ENCODE peak calls at places on chromosomes 4 and X, in nine cellular contexts. A is lung; T is activated CD4-positive, CD25-positive, alpha-beta regulatory T cell treated with anti-CD3 and anti-CD28 coated beads, Interleukin-2, amount 50 U/mL, for 72 hours; B is effector memory CD8-positive, alpha-beta T cell; S is EH; L is NCI-H2081 treated with DMSO at 0.1 percent for 48 hours; Q is head of caudate nucleus; E is hypothalamus; N is NCI-H146. G is an unnamed sample.

GRCh38 chr4:139134403-139134802 is 42.6 kb downstream of the ELF2 start:
- DNase-seq in A (no peak), T (no peak), B (no peak), S (no peak), L (no peak), Q (no peak), E (no peak), N (no peak), G (no peak)

GRCh38 chr4:22490718-22491330 is 25.0 kb downstream of the ADGRA3 start:
- DNase-seq in A (no peak), T (no peak), B (no peak), S (no peak), L (no peak), Q (no peak), E (no peak), N (peak), G (no peak)

GRCh38 chr4:2858451-2859217 is 15.0 kb downstream of the ADD1 start:
- DNase-seq in A (no peak), T (no peak), B (no peak), S (peak), L (no peak), Q (no peak), E (no peak), N (no peak), G (no peak)

GRCh38 chr4:24840362-24840761 is 45.0 kb downstream of the SOD3 start:
- DNase-seq in A (no peak), T (no peak), B (no peak), S (no peak), L (no peak), Q (no peak), E (no peak), N (peak), G (no peak)

GRCh38 chrX:150313514-150313913 is 49.6 kb upstream of the MAMLD1 start:
- DNase-seq in A (no peak), T (no peak), B (no peak), S (no peak), L (no peak), Q (no peak), E (no peak), N (no peak), G (no peak)

GRCh38 chrX:134753185-134754008 is 95.1 kb upstream of the PLAC1 start:
- DNase-seq in A (no peak), T (no peak), B (no peak), S (peak), L (no peak), Q (no peak), E (no peak), N (peak), G (no peak)

GRCh38 chrX:10769696-10770619 is 149.6 kb upstream of the MID1 start:
- DNase-seq in A (no peak), T (no peak), B (no peak), S (peak), L (peak), Q (peak), E (no peak), N (peak), G (no peak)

GRCh38 chr4:1400861-1401408 is 5.3 kb downstream of the NKX1-1 start:
- DNase-seq in A (no peak), T (no peak), B (no peak), S (no peak), L (no peak), Q (no peak), E (no peak), N (no peak), G (peak)

GRCh38 chr4:82223715-82224114 is 150.1 kb downstream of the HNRNPD start:
- DNase-seq in A (no peak), T (no peak), B (no peak), S (no peak), L (no peak), Q (no peak), E (peak), N (no peak), G (no peak)

GRCh38 chr4:40576651-40577480 is 52.8 kb downstream of the RBM47 start:
- DNase-seq in A (peak), T (no peak), B (no peak), S (peak), L (no peak), Q (peak), E (peak), N (peak), G (peak)

GRCh38 chrX:39174761-39175417 is 373.6 kb downstream of the MID1IP1 start:
- DNase-seq in A (no peak), T (peak), B (peak), S (no peak), L (peak), Q (no peak), E (no peak), N (peak), G (no peak)

GRCh38 chrX:53678667-53679066 is 7.9 kb downstream of the HUWE1 start:
- DNase-seq in A (no peak), T (no peak), B (no peak), S (peak), L (no peak), Q (no peak), E (no peak), N (no peak), G (no peak)

GRCh38 chrX:23554304-23554703 is 113.0 kb upstream of the PRDX4 start:
- DNase-seq in A (no peak), T (no peak), B (no peak), S (peak), L (no peak), Q (no peak), E (no peak), N (peak), G (no peak)

GRCh38 chr4:98996056-98996941 is 778 bp downstream of the METAP1 start:
- DNase-seq in A (no peak), T (no peak), B (no peak), S (peak), L (no peak), Q (peak), E (no peak), N (peak), G (no peak)

GRCh38 chr4:10320130-10320529 is 137.1 kb downstream of the ZNF518B start:
- DNase-seq in A (no peak), T (no peak), B (no peak), S (no peak), L (no peak), Q (no peak), E (no peak), N (peak), G (no peak)

GRCh38 chr4:7960017-7960789 is 20.5 kb upstream of the AFAP1 start:
- DNase-seq in A (no peak), T (no peak), B (no peak), S (no peak), L (no peak), Q (no peak), E (no peak), N (no peak), G (peak)

GRCh38 chr4:6732441-6733357 is 16.7 kb downstream of the BLOC1S4 start:
- DNase-seq in A (peak), T (no peak), B (no peak), S (peak), L (no peak), Q (peak), E (peak), N (no peak), G (peak)

GRCh38 chr4:5611656-5612187 is 96.6 kb downstream of the EVC2 start:
- DNase-seq in A (no peak), T (no peak), B (no peak), S (peak), L (no peak), Q (no peak), E (no peak), N (no peak), G (no peak)